ENCODE peak calls at places on chromosomes 16 and 17, in five cellular contexts. W is pancreas, M is AG10803, J is MM.1S, C is Panc1. G is an unnamed sample.
A peak's percentile ranks its signal among the peaks of the same experiment; 100 is the strongest.

GRCh38 chr17:60640503-60640902 is 37.1 kb upstream of the BCAS3 start:
- DNase-seq in M (peak; percentile 17), W (no peak), J (no peak), C (no peak), G (no peak)

GRCh38 chr17:82871056-82871775 is 31.4 kb upstream of the ZNF750 start:
- DNase-seq in W (no peak), J (no peak), M (no peak), C (no peak), G (no peak)

GRCh38 chr16:55056585-55057520 is 126.2 kb downstream of the IRX5 start:
- DNase-seq in M (no peak), W (no peak), C (no peak), J (no peak), G (no peak)

GRCh38 chr17:40373999-40374398 is 9.5 kb upstream of the GJD3 start:
- DNase-seq in M (no peak), W (no peak), C (no peak), J (no peak), G (no peak)

GRCh38 chr16:89060207-89060794 is 33.4 kb upstream of the ACSF3 start:
- DNase-seq in W (no peak), M (no peak), C (no peak), J (no peak), G (no peak)

GRCh38 chr17:69870091-69870530 is 204.9 kb upstream of the KCNJ16 start:
- DNase-seq in M (peak; percentile 68), W (no peak), C (no peak), J (no peak), G (peak; percentile 88)

GRCh38 chr16:16025214-16025968 is 76.0 kb downstream of the ABCC1 start:
- DNase-seq in M (peak; percentile 86), J (no peak), W (no peak), C (no peak), G (peak; percentile 97)

GRCh38 chr17:81348097-81349055 is 46.9 kb upstream of the BAHCC1 start:
- DNase-seq in J (no peak), W (peak; percentile 96), C (no peak), M (no peak), G (no peak)

GRCh38 chr17:40313660-40314556 is 4.9 kb downstream of the RARA start:
- DNase-seq in W (no peak), M (no peak), C (no peak), J (no peak), G (no peak)

GRCh38 chr17:57438031-57438731 is 181.9 kb downstream of the MSI2 start:
- DNase-seq in J (no peak), C (no peak), M (no peak), W (no peak), G (no peak)

GRCh38 chr16:4790871-4791270 is 2.7 kb upstream of the SEPTIN12 start:
- DNase-seq in W (no peak), J (no peak), M (no peak), C (no peak), G (no peak)

GRCh38 chr17:49552070-49552751 is 23.5 kb upstream of the NXPH3 start:
- DNase-seq in W (no peak), M (no peak), C (no peak), J (no peak), G (no peak)

GRCh38 chr16:86477642-86478041 is 32.7 kb upstream of the FOXF1 start:
- DNase-seq in C (no peak), W (no peak), J (no peak), M (peak; percentile 22), G (peak; percentile 25)

GRCh38 chr17:42101513-42102292 is 3.4 kb upstream of the ZNF385C start:
- DNase-seq in W (peak; percentile 83), J (peak; percentile 48), C (no peak), M (peak; percentile 57), G (peak; percentile 70)

GRCh38 chr17:79034931-79035485 is 11.0 kb downstream of the C1QTNF1 start:
- DNase-seq in W (no peak), C (no peak), J (no peak), M (no peak), G (no peak)

GRCh38 chr17:56947741-56948140 is 13.1 kb downstream of the COIL start:
- DNase-seq in C (no peak), J (no peak), W (no peak), M (no peak), G (no peak)

GRCh38 chr16:10812352-10813122 is 6.1 kb downstream of the TVP23A start:
- DNase-seq in M (no peak), C (no peak), J (peak; percentile 50), W (no peak), G (no peak)

GRCh38 chr17:17070931-17071330 is 28.7 kb downstream of the MPRIP start:
- DNase-seq in M (no peak), C (no peak), J (no peak), W (peak; percentile 20), G (no peak)

DNA sequence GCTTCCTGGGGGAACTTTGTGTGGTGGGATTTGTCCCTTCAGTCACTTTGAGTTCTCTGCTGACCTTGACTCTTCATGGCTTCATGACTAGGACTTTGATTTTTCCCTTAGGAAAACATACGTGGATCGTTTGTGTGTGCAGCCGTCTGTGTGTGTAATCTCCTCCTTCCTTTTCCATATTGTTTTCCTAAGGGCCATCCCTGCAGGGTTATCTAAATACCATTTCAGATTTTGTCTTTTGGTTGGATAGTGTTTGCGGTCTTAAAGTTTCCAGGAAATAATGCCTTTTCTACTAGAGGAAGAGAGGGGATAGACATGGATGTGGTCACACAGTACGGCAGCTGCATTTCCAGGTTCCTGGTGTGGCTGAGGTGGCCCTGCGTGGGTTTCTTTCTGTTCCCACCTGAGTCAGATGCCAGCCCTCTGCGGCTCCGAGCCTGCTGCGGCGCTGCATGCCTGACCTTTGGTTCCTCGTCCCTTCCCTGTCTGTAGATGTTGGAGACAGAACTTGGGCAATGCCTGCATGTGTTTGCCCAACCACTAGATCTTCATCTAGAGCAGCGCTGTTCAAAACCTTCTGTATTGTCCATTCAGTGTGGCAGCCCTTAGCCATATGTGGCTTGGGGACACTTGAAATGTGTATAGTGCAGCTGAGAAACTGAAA is 72.0 kb upstream of the LGALS9 start:
- DNase-seq in W (no peak), J (no peak), M (no peak), C (no peak), G (no peak)
- H3K4me3 ChIP-seq in W (no peak overlapping the region), J (no peak overlapping the region), M (no peak overlapping the region), C (no peak overlapping the region), G (no peak overlapping the region)

DNA sequence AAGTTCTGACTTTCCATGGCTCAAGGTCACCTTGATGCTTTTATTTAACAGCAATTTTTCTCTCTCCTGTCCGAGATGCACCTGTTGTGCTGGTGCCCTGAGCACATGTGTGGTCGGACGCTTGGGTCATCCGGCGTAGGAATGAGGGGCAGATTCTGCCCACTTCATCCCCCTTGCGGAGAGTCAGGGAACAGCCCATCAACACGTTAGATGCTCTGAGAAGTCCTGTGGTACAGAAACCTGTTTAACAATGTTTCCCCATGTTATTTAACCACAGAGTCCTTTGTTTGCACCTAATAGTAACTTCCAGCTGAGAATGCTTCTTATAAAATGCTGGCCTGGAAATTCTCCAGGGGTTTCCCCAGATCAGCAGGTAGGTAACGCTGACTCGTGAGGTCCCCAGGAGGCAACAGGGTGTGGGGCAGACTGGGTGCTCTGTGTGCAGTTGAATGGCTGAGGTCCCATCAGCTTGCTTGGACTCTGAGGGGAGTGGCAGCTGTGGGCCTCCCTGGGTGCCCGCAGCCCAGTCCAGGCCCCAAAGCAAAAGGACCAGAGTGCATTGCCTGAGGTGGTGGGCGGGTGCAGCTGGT is 17.8 kb downstream of the DOC2B start:
- DNase-seq in M (no peak), C (no peak), W (no peak), J (peak; percentile 42), G (no peak)
- TF ChIP-seq CTCF in M (peak; percentile 41), C (no peak), W (no peak), J (peak; percentile 62), G (peak; percentile 10)

GRCh38 chr16:9469512-9469911 is 378.1 kb downstream of the HAPSTR1 start:
- DNase-seq in C (no peak), J (no peak), W (no peak), M (peak; percentile 19), G (no peak)
- H3K4me3 ChIP-seq in C (no peak overlapping the region), J (no peak overlapping the region), W (no peak overlapping the region), M (no peak overlapping the region), G (no peak overlapping the region)

DNA sequence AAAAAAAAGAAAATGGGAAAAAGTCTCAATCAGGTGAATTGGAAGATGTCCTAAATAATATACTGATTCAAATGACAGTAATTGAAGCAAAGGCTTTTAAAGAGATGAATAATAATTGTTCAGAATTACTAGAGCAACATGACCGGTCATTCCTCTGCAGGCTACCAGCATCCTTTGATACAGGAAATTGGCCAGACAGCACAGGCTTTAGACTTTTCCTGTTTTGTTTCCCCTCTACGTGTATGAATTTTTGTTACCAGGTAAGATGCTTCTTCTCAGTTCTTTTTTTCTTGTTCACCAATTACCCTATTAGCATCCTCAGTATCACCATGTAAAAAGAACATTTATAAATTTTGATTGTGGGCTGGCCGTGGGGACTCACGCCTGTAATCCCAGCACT is 77.5 kb downstream of the RPGRIP1L start:
- DNase-seq in W (no peak), J (no peak), C (no peak), M (no peak), G (no peak)
- TF ChIP-seq CTCF in W (no peak), J (no peak), C (no peak), M (no peak), G (no peak)